ENCODE peak calls at places on chromosome 1, in nine cellular contexts. One of them, this sample, is unnamed.

GRCh38 chr1:245859510-245860114 is 647.5 kb downstream of the SMYD3 start:
- DNase-seq in fibroblast of the aortic adventitia: peak
- DNase-seq in GM12864: no peak
- DNase-seq in GM23248: peak
- DNase-seq in choroid plexus epithelial cell: no peak
- DNase-seq in heart left ventricle: no peak
- DNase-seq in heart right ventricle: no peak
- DNase-seq in A549: no peak
- DNase-seq in left lung: no peak
- DNase-seq in this sample: no peak

GRCh38 chr1:115989711-115990110 is 13.4 kb downstream of the SLC22A15 start:
- DNase-seq in fibroblast of the aortic adventitia: no peak
- DNase-seq in GM12864: no peak
- DNase-seq in GM23248: no peak
- DNase-seq in choroid plexus epithelial cell: no peak
- DNase-seq in heart left ventricle: no peak
- DNase-seq in heart right ventricle: no peak
- DNase-seq in A549: no peak
- DNase-seq in left lung: no peak
- DNase-seq in this sample: no peak

GRCh38 chr1:56457767-56458375 is 121.5 kb downstream of the PLPP3 start:
- DNase-seq in fibroblast of the aortic adventitia: no peak
- DNase-seq in GM12864: no peak
- DNase-seq in GM23248: no peak
- DNase-seq in choroid plexus epithelial cell: no peak
- DNase-seq in heart left ventricle: no peak
- DNase-seq in heart right ventricle: no peak
- DNase-seq in A549: no peak
- DNase-seq in left lung: no peak
- DNase-seq in this sample: no peak

GRCh38 chr1:108551157-108551862 is 8.6 kb upstream of the EEIG2 start:
- DNase-seq in fibroblast of the aortic adventitia: no peak
- DNase-seq in GM12864: peak
- DNase-seq in GM23248: no peak
- DNase-seq in choroid plexus epithelial cell: no peak
- DNase-seq in heart left ventricle: no peak
- DNase-seq in heart right ventricle: no peak
- DNase-seq in A549: no peak
- DNase-seq in left lung: no peak
- DNase-seq in this sample: no peak

GRCh38 chr1:230361941-230362340 is 64.2 kb downstream of the PGBD5 start:
- DNase-seq in fibroblast of the aortic adventitia: no peak
- DNase-seq in GM12864: no peak
- DNase-seq in GM23248: no peak
- DNase-seq in choroid plexus epithelial cell: no peak
- DNase-seq in heart left ventricle: no peak
- DNase-seq in heart right ventricle: no peak
- DNase-seq in A549: no peak
- DNase-seq in left lung: no peak
- DNase-seq in this sample: no peak

GRCh38 chr1:21672478-21673276 is 3.5 kb upstream of the RAP1GAP start:
- DNase-seq in fibroblast of the aortic adventitia: no peak
- DNase-seq in GM12864: no peak
- DNase-seq in GM23248: peak
- DNase-seq in choroid plexus epithelial cell: no peak
- DNase-seq in heart left ventricle: no peak
- DNase-seq in heart right ventricle: no peak
- DNase-seq in A549: no peak
- DNase-seq in left lung: no peak
- DNase-seq in this sample: no peak

GRCh38 chr1:44036409-44037111 is 5.3 kb upstream of the SLC6A9 start:
- DNase-seq in fibroblast of the aortic adventitia: peak
- DNase-seq in GM12864: no peak
- DNase-seq in GM23248: peak
- DNase-seq in choroid plexus epithelial cell: peak
- DNase-seq in heart left ventricle: no peak
- DNase-seq in heart right ventricle: peak
- DNase-seq in A549: peak
- DNase-seq in left lung: peak
- DNase-seq in this sample: no peak

GRCh38 chr1:95072117-95072516 is 634 bp downstream of the ALG14 start:
- DNase-seq in fibroblast of the aortic adventitia: no peak
- DNase-seq in GM12864: no peak
- DNase-seq in GM23248: no peak
- DNase-seq in choroid plexus epithelial cell: no peak
- DNase-seq in heart left ventricle: no peak
- DNase-seq in heart right ventricle: no peak
- DNase-seq in A549: no peak
- DNase-seq in left lung: no peak
- DNase-seq in this sample: no peak

GRCh38 chr1:180851995-180852887 is 60.5 kb upstream of the KIAA1614 start:
- DNase-seq in fibroblast of the aortic adventitia: no peak
- DNase-seq in GM12864: no peak
- DNase-seq in GM23248: no peak
- DNase-seq in choroid plexus epithelial cell: no peak
- DNase-seq in heart left ventricle: no peak
- DNase-seq in heart right ventricle: no peak
- DNase-seq in A549: no peak
- DNase-seq in left lung: no peak
- DNase-seq in this sample: no peak

GRCh38 chr1:3995141-3995780 is 95.2 kb upstream of the C1orf174 start:
- DNase-seq in fibroblast of the aortic adventitia: no peak
- DNase-seq in GM12864: no peak
- DNase-seq in GM23248: no peak
- DNase-seq in choroid plexus epithelial cell: no peak
- DNase-seq in heart left ventricle: no peak
- DNase-seq in heart right ventricle: no peak
- DNase-seq in A549: no peak
- DNase-seq in left lung: no peak
- DNase-seq in this sample: no peak

GRCh38 chr1:16153999-16154673 is 1.7 kb downstream of the EPHA2 start:
- DNase-seq in fibroblast of the aortic adventitia: no peak
- DNase-seq in GM12864: no peak
- DNase-seq in GM23248: no peak
- DNase-seq in choroid plexus epithelial cell: no peak
- DNase-seq in heart left ventricle: no peak
- DNase-seq in heart right ventricle: no peak
- DNase-seq in A549: no peak
- DNase-seq in left lung: no peak
- DNase-seq in this sample: no peak
- H3K4me3 ChIP-seq in fibroblast of the aortic adventitia: peak
- H3K4me3 ChIP-seq in GM12864: no peak
- H3K4me3 ChIP-seq in GM23248: peak
- H3K4me3 ChIP-seq in choroid plexus epithelial cell: peak
- H3K4me3 ChIP-seq in heart left ventricle: peak
- H3K4me3 ChIP-seq in heart right ventricle: peak
- H3K4me3 ChIP-seq in A549: peak
- H3K4me3 ChIP-seq in left lung: peak
- H3K4me3 ChIP-seq in this sample: no peak

GRCh38 chr1:27343639-27344025 is 1.8 kb downstream of the SYTL1 start:
- DNase-seq in fibroblast of the aortic adventitia: no peak
- DNase-seq in GM12864: no peak
- DNase-seq in GM23248: no peak
- DNase-seq in choroid plexus epithelial cell: no peak
- DNase-seq in heart left ventricle: no peak
- DNase-seq in heart right ventricle: no peak
- DNase-seq in A549: no peak
- DNase-seq in left lung: no peak
- DNase-seq in this sample: no peak

GRCh38 chr1:27342391-27342777 is 562 bp downstream of the SYTL1 start:
- DNase-seq in fibroblast of the aortic adventitia: no peak
- DNase-seq in GM12864: no peak
- DNase-seq in GM23248: no peak
- DNase-seq in choroid plexus epithelial cell: no peak
- DNase-seq in heart left ventricle: peak
- DNase-seq in heart right ventricle: no peak
- DNase-seq in A549: no peak
- DNase-seq in left lung: no peak
- DNase-seq in this sample: peak

GRCh38 chr1:27341525-27342252 is at the start of gene SYTL1:
- DNase-seq in fibroblast of the aortic adventitia: peak
- DNase-seq in GM12864: no peak
- DNase-seq in GM23248: peak
- DNase-seq in choroid plexus epithelial cell: peak
- DNase-seq in heart left ventricle: peak
- DNase-seq in heart right ventricle: no peak
- DNase-seq in A549: peak
- DNase-seq in left lung: peak
- DNase-seq in this sample: peak

GRCh38 chr1:27345272-27345671 is 3.5 kb downstream of the SYTL1 start:
- DNase-seq in fibroblast of the aortic adventitia: no peak
- DNase-seq in GM12864: no peak
- DNase-seq in GM23248: no peak
- DNase-seq in choroid plexus epithelial cell: no peak
- DNase-seq in heart left ventricle: no peak
- DNase-seq in heart right ventricle: no peak
- DNase-seq in A549: no peak
- DNase-seq in left lung: no peak
- DNase-seq in this sample: no peak

DNA sequence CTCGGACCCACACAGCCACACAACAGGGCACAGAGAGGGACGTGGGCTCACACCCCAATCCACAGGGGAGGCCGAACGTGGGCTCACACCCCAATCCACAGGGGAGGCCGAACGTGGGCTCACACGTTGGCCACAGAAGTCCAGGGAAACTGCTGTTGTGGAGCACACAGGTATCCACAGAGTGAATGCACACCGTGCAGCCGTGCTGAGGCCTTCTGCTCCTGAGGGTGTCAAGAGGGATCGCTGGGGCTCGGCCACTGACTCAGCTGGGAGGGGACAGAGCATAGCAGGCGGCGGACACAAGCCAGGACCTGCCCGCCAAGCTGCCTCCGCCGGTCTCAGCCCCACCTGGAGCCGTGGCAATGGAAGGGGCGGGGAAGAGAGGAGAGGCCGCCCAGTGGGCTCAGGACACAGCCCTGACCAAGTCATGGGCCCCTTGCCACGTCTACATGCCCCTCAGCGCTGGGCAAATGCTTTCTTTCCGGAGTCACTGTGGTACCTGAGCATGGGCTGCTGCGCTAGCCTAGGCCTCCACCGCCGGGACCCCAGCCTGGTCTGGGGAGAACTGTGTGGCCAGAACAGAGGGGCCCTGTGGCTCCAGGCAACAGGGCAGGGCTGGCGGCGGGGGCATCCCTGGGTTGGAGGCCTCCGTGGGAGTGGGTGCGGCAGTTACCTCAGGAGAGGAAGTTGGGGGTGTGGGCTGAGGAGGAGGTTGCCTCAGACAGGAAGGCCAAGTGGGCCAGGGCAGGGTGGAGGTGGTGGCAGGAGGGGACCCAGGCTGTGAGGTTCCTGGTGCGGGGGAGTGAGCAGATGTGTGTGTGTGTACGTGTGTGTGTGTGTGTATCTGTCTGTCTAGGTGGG is 1.2 kb downstream of the SYTL1 start:
- DNase-seq in fibroblast of the aortic adventitia: no peak
- DNase-seq in GM12864: no peak
- DNase-seq in GM23248: no peak
- DNase-seq in choroid plexus epithelial cell: no peak
- DNase-seq in heart left ventricle: peak
- DNase-seq in heart right ventricle: no peak
- DNase-seq in A549: no peak
- DNase-seq in left lung: peak
- DNase-seq in this sample: peak
- H3K4me3 ChIP-seq in fibroblast of the aortic adventitia: no peak
- H3K4me3 ChIP-seq in GM12864: peak
- H3K4me3 ChIP-seq in GM23248: no peak
- H3K4me3 ChIP-seq in choroid plexus epithelial cell: no peak
- H3K4me3 ChIP-seq in heart left ventricle: no peak
- H3K4me3 ChIP-seq in heart right ventricle: peak
- H3K4me3 ChIP-seq in A549: no peak
- H3K4me3 ChIP-seq in left lung: peak
- H3K4me3 ChIP-seq in this sample: peak

DNA sequence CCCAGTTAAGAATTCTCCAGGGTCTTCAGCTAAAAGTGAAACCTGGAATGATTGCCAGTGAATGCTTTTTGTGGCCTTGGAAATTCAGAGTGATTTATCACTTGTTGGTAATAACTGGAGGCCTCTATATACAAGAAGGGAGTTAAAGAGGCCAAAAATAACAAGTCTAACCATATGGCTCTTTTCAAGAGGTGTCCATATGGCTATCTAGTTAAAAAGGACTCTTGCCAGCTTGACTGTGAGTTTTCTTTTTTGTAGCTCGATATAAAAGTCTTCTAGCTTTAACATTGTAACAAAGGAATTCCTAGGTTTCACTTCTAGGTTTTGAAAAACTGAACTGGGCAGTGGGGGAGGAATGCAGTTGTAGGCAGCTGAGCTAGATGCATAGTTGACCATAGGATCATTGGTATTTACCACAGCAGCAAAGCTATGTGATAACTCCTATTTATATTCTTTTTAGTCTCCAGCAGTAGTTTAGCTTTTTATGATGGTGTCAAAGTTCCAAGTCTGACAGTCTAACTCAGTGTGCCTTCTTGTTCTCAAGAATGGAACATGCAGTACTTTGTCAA is 44.4 kb downstream of the CACHD1 start:
- DNase-seq in fibroblast of the aortic adventitia: peak
- DNase-seq in GM12864: no peak
- DNase-seq in GM23248: peak
- DNase-seq in choroid plexus epithelial cell: peak
- DNase-seq in heart left ventricle: no peak
- DNase-seq in heart right ventricle: no peak
- DNase-seq in A549: no peak
- DNase-seq in left lung: no peak
- DNase-seq in this sample: no peak
- H3K4me3 ChIP-seq in fibroblast of the aortic adventitia: peak
- H3K4me3 ChIP-seq in GM12864: no peak
- H3K4me3 ChIP-seq in GM23248: peak
- H3K4me3 ChIP-seq in choroid plexus epithelial cell: no peak
- H3K4me3 ChIP-seq in heart left ventricle: peak
- H3K4me3 ChIP-seq in heart right ventricle: peak
- H3K4me3 ChIP-seq in A549: no peak
- H3K4me3 ChIP-seq in left lung: no peak
- H3K4me3 ChIP-seq in this sample: no peak

GRCh38 chr1:84692391-84692790 is 2.1 kb upstream of the SSX2IP start:
- DNase-seq in fibroblast of the aortic adventitia: no peak
- DNase-seq in GM12864: no peak
- DNase-seq in GM23248: no peak
- DNase-seq in choroid plexus epithelial cell: no peak
- DNase-seq in heart left ventricle: no peak
- DNase-seq in heart right ventricle: no peak
- DNase-seq in A549: no peak
- DNase-seq in left lung: no peak
- DNase-seq in this sample: no peak
- H3K4me3 ChIP-seq in fibroblast of the aortic adventitia: no peak
- H3K4me3 ChIP-seq in GM12864: no peak
- H3K4me3 ChIP-seq in GM23248: no peak
- H3K4me3 ChIP-seq in choroid plexus epithelial cell: no peak
- H3K4me3 ChIP-seq in heart left ventricle: no peak
- H3K4me3 ChIP-seq in heart right ventricle: no peak
- H3K4me3 ChIP-seq in A549: no peak
- H3K4me3 ChIP-seq in left lung: no peak
- H3K4me3 ChIP-seq in this sample: no peak

GRCh38 chr1:220876511-220877347 is 2.5 kb upstream of the HLX start:
- DNase-seq in fibroblast of the aortic adventitia: no peak
- DNase-seq in GM12864: no peak
- DNase-seq in GM23248: no peak
- DNase-seq in choroid plexus epithelial cell: peak
- DNase-seq in heart left ventricle: peak
- DNase-seq in heart right ventricle: peak
- DNase-seq in A549: no peak
- DNase-seq in left lung: no peak
- DNase-seq in this sample: peak
- H3K4me3 ChIP-seq in fibroblast of the aortic adventitia: no peak
- H3K4me3 ChIP-seq in GM12864: no peak
- H3K4me3 ChIP-seq in GM23248: no peak
- H3K4me3 ChIP-seq in choroid plexus epithelial cell: peak
- H3K4me3 ChIP-seq in heart left ventricle: peak
- H3K4me3 ChIP-seq in heart right ventricle: peak
- H3K4me3 ChIP-seq in A549: no peak
- H3K4me3 ChIP-seq in left lung: peak
- H3K4me3 ChIP-seq in this sample: peak

GRCh38 chr1:75373542-75374159 is 237.3 kb downstream of the SLC44A5 start:
- DNase-seq in fibroblast of the aortic adventitia: no peak
- DNase-seq in GM12864: no peak
- DNase-seq in GM23248: no peak
- DNase-seq in choroid plexus epithelial cell: no peak
- DNase-seq in heart left ventricle: no peak
- DNase-seq in heart right ventricle: no peak
- DNase-seq in A549: no peak
- DNase-seq in left lung: no peak
- DNase-seq in this sample: no peak
- H3K4me3 ChIP-seq in fibroblast of the aortic adventitia: no peak
- H3K4me3 ChIP-seq in GM12864: no peak
- H3K4me3 ChIP-seq in GM23248: no peak
- H3K4me3 ChIP-seq in choroid plexus epithelial cell: no peak
- H3K4me3 ChIP-seq in heart left ventricle: no peak
- H3K4me3 ChIP-seq in heart right ventricle: no peak
- H3K4me3 ChIP-seq in A549: no peak
- H3K4me3 ChIP-seq in left lung: no peak
- H3K4me3 ChIP-seq in this sample: no peak